ENCODE peak calls at places on chromosomes 7 and 10, in ten cellular contexts. B is GM13977, V is HFFc6, P is foreskin keratinocyte, W is glutamatergic neuron, A is fibroblast of mammary gland, F is AG09319, N is tibial nerve, O is dorsolateral prefrontal cortex, M is lung. R is an unnamed sample.

GRCh38 chr7:131363719-131364118 is 36.0 kb downstream of the MKLN1 start:
- DNase-seq in O (no peak), P (no peak), B (no peak), V (no peak), M (no peak), N (no peak), F (no peak), A (no peak), W (no peak), R (no peak)

GRCh38 chr7:16357474-16357873 is 63.9 kb downstream of the CRPPA start:
- DNase-seq in V (no peak), W (no peak), M (no peak), P (no peak), B (no peak), O (no peak), N (no peak), A (no peak), F (no peak), R (no peak)

GRCh38 chr7:4665661-4666060 is 16.4 kb upstream of the FOXK1 start:
- DNase-seq in W (no peak), A (peak; percentile 92), N (no peak), F (peak; percentile 82), M (no peak), B (no peak), V (peak; percentile 76), O (no peak), P (no peak), R (peak; percentile 29)

GRCh38 chr10:63133787-63134557 is 844 bp downstream of the NRBF2 start:
- DNase-seq in O (peak; percentile 24), F (no peak), V (peak; percentile 31), W (no peak), A (peak; percentile 47), P (no peak), B (peak; percentile 28), M (no peak), N (no peak), R (peak; percentile 58)

GRCh38 chr10:97333601-97334369 is 744 bp downstream of the FRAT2 start:
- DNase-seq in M (no peak), O (peak; percentile 30), F (no peak), A (peak; percentile 52), W (peak; percentile 58), V (peak; percentile 29), N (no peak), P (peak; percentile 31), B (peak; percentile 63), R (no peak)

GRCh38 chr10:62681211-62681940 is 123.1 kb upstream of the ADO start:
- DNase-seq in V (no peak), O (no peak), A (peak; percentile 18), P (no peak), W (no peak), B (peak; percentile 82), N (no peak), F (no peak), M (no peak), R (peak; percentile 33)

GRCh38 chr7:94394399-94395140 is at the start of gene COL1A2:
- DNase-seq in A (peak; percentile 98), V (peak; percentile 97), F (peak; percentile 99), B (peak; percentile 27), P (peak; percentile 7), N (peak; percentile 75), O (no peak), M (peak; percentile 61), W (peak; percentile 21), R (peak; percentile 13)

GRCh38 chr7:106277976-106278375 is 6.8 kb downstream of the NAMPT start:
- DNase-seq in F (no peak), O (no peak), P (no peak), W (no peak), B (no peak), V (no peak), M (no peak), N (no peak), A (peak; percentile 42), R (no peak)

GRCh38 chr7:5419523-5420107 is 4.0 kb downstream of the TNRC18 start:
- DNase-seq in P (no peak), V (no peak), O (no peak), M (no peak), W (peak; percentile 35), B (no peak), N (peak; percentile 14), A (no peak), F (no peak), R (no peak)

GRCh38 chr7:137874390-137874789 is 27.6 kb upstream of the DGKI start:
- DNase-seq in O (no peak), M (no peak), F (peak; percentile 89), W (no peak), P (no peak), N (no peak), B (no peak), A (peak; percentile 99), V (peak; percentile 95), R (no peak)

GRCh38 chr10:79059859-79060379 is 8.8 kb upstream of the ZMIZ1 start:
- DNase-seq in B (no peak), O (peak; percentile 69), W (peak; percentile 4), M (no peak), F (no peak), N (no peak), A (no peak), V (no peak), P (no peak), R (no peak)

GRCh38 chr10:130013263-130013937 is 49.3 kb upstream of the EBF3 start:
- DNase-seq in M (peak; percentile 22), P (no peak), B (no peak), A (no peak), N (no peak), W (no peak), V (no peak), F (no peak), O (no peak), R (no peak)

GRCh38 chr10:130014734-130015695 is 50.9 kb upstream of the EBF3 start:
- DNase-seq in V (no peak), N (no peak), M (no peak), P (no peak), A (no peak), F (no peak), B (no peak), O (no peak), W (no peak), R (no peak)

GRCh38 chr10:130012129-130012528 is 48.1 kb upstream of the EBF3 start:
- DNase-seq in F (no peak), M (no peak), B (no peak), N (no peak), A (no peak), W (no peak), O (no peak), P (no peak), V (no peak), R (no peak)

GRCh38 chr10:130016095-130016494 is 52.0 kb upstream of the EBF3 start:
- DNase-seq in F (no peak), P (no peak), N (no peak), V (no peak), M (no peak), W (no peak), B (no peak), O (no peak), A (no peak), R (no peak)

DNA sequence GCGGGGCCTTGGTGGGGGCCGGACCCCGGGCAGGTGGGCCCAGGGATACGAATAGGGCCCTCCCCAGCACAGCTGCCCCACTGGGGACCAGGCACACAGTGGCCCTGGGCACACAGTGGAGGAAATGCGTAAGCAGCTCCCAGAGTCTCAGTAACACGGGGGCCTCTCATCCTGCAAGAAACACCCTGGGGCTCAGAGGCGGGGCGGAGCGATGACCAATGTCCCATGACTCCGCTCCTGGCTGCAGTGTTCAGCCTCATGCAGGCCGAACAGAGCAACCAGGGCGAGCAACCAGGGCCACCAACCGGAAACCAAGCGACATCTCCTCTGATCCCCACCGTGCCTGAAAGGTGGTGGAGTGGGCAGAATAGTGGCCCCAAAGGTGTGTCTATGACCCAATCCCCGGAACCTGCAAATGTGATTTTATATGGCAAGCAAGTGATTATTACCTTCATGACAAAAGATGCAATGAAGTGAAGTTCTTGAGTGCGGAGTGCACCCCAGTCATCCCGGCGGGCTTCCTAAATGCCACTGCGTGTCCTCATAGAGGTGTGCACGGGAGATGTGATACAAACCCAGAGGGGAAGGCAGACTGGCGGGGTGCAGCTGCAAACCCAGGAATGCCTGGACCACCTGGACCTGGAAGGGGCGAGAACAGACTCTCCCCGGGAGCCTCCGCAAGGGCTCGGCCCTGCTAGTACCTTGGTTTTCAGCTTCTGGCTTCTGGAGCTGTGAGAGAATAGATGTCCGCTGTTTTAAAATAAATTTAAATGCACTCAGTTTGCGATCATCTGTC is 50.1 kb upstream of the EBF3 start:
- DNase-seq in P (no peak), A (no peak), V (peak; percentile 58), F (no peak), M (peak; percentile 24), O (no peak), B (no peak), W (no peak), N (no peak), R (no peak)
- TF ChIP-seq CTCF in P (no peak), A (no peak), V (no peak), F (no peak), M (no peak), O (no peak), B (no peak), W (no peak), N (no peak), R (no peak)

GRCh38 chr7:122082160-122082559 is 61.9 kb downstream of the AASS start:
- DNase-seq in P (no peak), V (no peak), B (no peak), F (no peak), A (no peak), O (no peak), N (no peak), M (no peak), W (no peak), R (no peak)
- TF ChIP-seq CTCF in P (no peak), V (no peak), B (no peak), F (no peak), A (no peak), O (no peak), N (no peak), M (no peak), W (no peak), R (no peak)

GRCh38 chr7:118586248-118586647 is 361.7 kb downstream of the ANKRD7 start:
- DNase-seq in P (no peak), F (no peak), N (no peak), O (no peak), A (no peak), V (no peak), W (no peak), M (no peak), B (no peak), R (no peak)

GRCh38 chr7:118590107-118590506 is 365.6 kb downstream of the ANKRD7 start:
- DNase-seq in M (no peak), O (no peak), V (no peak), W (peak; percentile 37), N (no peak), A (no peak), B (no peak), P (no peak), F (no peak), R (peak; percentile 28)
- TF ChIP-seq CTCF in M (no peak), O (no peak), V (peak; percentile 20), W (peak; percentile 66), N (no peak), A (peak; percentile 23), B (peak; percentile 61), P (peak; percentile 50), F (no peak), R (peak; percentile 33)

DNA sequence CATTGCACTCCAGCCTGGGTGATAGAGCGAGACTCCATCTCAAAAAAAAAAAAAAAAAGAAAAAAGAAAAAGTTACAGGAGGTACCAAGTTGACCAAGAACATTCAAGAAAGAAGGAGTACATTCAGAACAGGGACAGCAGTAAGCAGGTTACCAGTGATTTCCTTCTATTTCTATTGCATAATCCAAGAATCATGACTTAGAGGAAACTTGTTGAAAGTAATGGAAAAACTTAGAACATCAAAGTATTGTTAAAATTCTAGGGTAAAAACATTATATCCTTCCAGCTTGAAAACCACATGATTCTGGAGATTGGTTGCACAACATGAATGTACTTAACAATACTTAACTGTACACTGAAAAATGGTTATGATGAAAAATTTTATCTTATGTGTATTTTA is 25.2 kb downstream of the RAPGEF5 start:
- DNase-seq in B (no peak), A (no peak), O (no peak), M (no peak), V (no peak), F (no peak), N (no peak), P (no peak), W (no peak), R (no peak)
- TF ChIP-seq CTCF in B (no peak), A (no peak), O (no peak), M (no peak), V (no peak), F (no peak), N (no peak), P (no peak), W (no peak), R (no peak)